ENCODE peak calls at places on chromosomes 6 and 20, in seven cellular contexts. One of them, this sample, is unnamed.

GRCh38 chr6:105259912-105260889 is 80.4 kb upstream of the POPDC3 start:
- DNase-seq in neural crest cell: no peak
- DNase-seq in brain microvascular endothelial cell: no peak
- DNase-seq in cardiac muscle cell: no peak
- DNase-seq in RWPE1: no peak
- DNase-seq in GM23338: no peak
- DNase-seq in A549: no peak
- DNase-seq in this sample: no peak

GRCh38 chr20:38674178-38675133 is 49.8 kb upstream of the SLC32A1 start:
- DNase-seq in RWPE1: peak; percentile 91
- DNase-seq in GM23338: peak; percentile 79
- DNase-seq in cardiac muscle cell: peak; percentile 87
- DNase-seq in neural crest cell: peak; percentile 82
- DNase-seq in brain microvascular endothelial cell: peak; percentile 40
- DNase-seq in A549: no peak
- DNase-seq in this sample: no peak

GRCh38 chr6:82761674-82762345 is 303.8 kb downstream of the UBE3D start:
- DNase-seq in cardiac muscle cell: peak; percentile 8
- DNase-seq in neural crest cell: no peak
- DNase-seq in GM23338: no peak
- DNase-seq in RWPE1: no peak
- DNase-seq in brain microvascular endothelial cell: peak; percentile 7
- DNase-seq in A549: no peak
- DNase-seq in this sample: no peak

GRCh38 chr6:1001655-1002349 is 308.9 kb upstream of the EXOC2 start:
- DNase-seq in A549: no peak
- DNase-seq in RWPE1: no peak
- DNase-seq in neural crest cell: no peak
- DNase-seq in brain microvascular endothelial cell: no peak
- DNase-seq in GM23338: no peak
- DNase-seq in cardiac muscle cell: no peak
- DNase-seq in this sample: no peak

GRCh38 chr6:15308445-15309213 is 62.8 kb downstream of the JARID2 start:
- DNase-seq in cardiac muscle cell: no peak
- DNase-seq in A549: no peak
- DNase-seq in GM23338: no peak
- DNase-seq in brain microvascular endothelial cell: no peak
- DNase-seq in neural crest cell: no peak
- DNase-seq in RWPE1: no peak
- DNase-seq in this sample: no peak

GRCh38 chr20:44031001-44031574 is 116.4 kb downstream of the TOX2 start:
- DNase-seq in neural crest cell: no peak
- DNase-seq in brain microvascular endothelial cell: no peak
- DNase-seq in A549: no peak
- DNase-seq in GM23338: no peak
- DNase-seq in cardiac muscle cell: no peak
- DNase-seq in RWPE1: no peak
- DNase-seq in this sample: no peak

GRCh38 chr6:2132416-2132815 is 113.0 kb downstream of the GMDS start:
- DNase-seq in cardiac muscle cell: no peak
- DNase-seq in neural crest cell: no peak
- DNase-seq in RWPE1: peak; percentile 14
- DNase-seq in GM23338: no peak
- DNase-seq in A549: no peak
- DNase-seq in brain microvascular endothelial cell: no peak
- DNase-seq in this sample: no peak

GRCh38 chr6:21771626-21772320 is 178.2 kb downstream of the SOX4 start:
- DNase-seq in cardiac muscle cell: no peak
- DNase-seq in brain microvascular endothelial cell: no peak
- DNase-seq in GM23338: no peak
- DNase-seq in neural crest cell: no peak
- DNase-seq in A549: no peak
- DNase-seq in RWPE1: no peak
- DNase-seq in this sample: no peak

GRCh38 chr6:17429381-17430061 is 36.1 kb downstream of the CAP2 start:
- DNase-seq in A549: no peak
- DNase-seq in RWPE1: no peak
- DNase-seq in GM23338: no peak
- DNase-seq in neural crest cell: no peak
- DNase-seq in brain microvascular endothelial cell: no peak
- DNase-seq in cardiac muscle cell: no peak
- DNase-seq in this sample: no peak

GRCh38 chr6:79466222-79466834 is 70.9 kb downstream of the LCA5 start:
- DNase-seq in neural crest cell: no peak
- DNase-seq in A549: no peak
- DNase-seq in cardiac muscle cell: no peak
- DNase-seq in brain microvascular endothelial cell: no peak
- DNase-seq in GM23338: peak; percentile 60
- DNase-seq in RWPE1: peak; percentile 46
- DNase-seq in this sample: no peak

GRCh38 chr6:118297821-118298220 is 250.3 kb upstream of the PLN start:
- DNase-seq in A549: no peak
- DNase-seq in cardiac muscle cell: no peak
- DNase-seq in GM23338: peak; percentile 4
- DNase-seq in RWPE1: no peak
- DNase-seq in brain microvascular endothelial cell: no peak
- DNase-seq in neural crest cell: no peak
- DNase-seq in this sample: no peak

DNA sequence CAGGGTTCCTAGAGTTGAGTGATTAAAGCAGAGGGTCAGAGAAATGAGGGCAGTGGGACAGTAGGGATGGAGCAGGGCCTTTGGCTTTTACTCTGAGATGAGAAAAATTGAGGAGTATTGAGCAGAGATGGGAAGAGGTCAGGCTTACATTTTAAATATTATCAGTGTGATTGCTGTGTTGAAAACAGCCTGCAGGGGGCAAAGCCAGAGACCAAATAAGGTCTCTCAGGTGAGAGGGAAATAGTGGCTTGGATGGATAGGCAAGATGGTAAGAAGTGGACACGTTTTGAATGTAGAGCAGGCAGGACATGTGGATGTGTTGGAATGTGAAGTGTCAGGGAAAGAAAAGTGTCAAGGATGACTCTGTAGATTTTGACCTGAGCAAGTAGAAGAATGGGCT is 105.0 kb upstream of the MAP3K7 start:
- DNase-seq in neural crest cell: no peak
- DNase-seq in GM23338: peak; percentile 59
- DNase-seq in A549: no peak
- DNase-seq in brain microvascular endothelial cell: no peak
- DNase-seq in RWPE1: no peak
- DNase-seq in cardiac muscle cell: no peak
- DNase-seq in this sample: no peak
- TF ChIP-seq CTCF in neural crest cell: peak; percentile 49
- TF ChIP-seq CTCF in GM23338: peak; percentile 63
- TF ChIP-seq CTCF in A549: no peak
- TF ChIP-seq CTCF in brain microvascular endothelial cell: no peak
- TF ChIP-seq CTCF in RWPE1: no peak
- TF ChIP-seq CTCF in cardiac muscle cell: no peak
- TF ChIP-seq CTCF in this sample: peak; percentile 30

GRCh38 chr6:89638320-89639195 is at the start of gene LYRM2:
- DNase-seq in A549: peak; percentile 87
- DNase-seq in brain microvascular endothelial cell: peak; percentile 92
- DNase-seq in GM23338: peak; percentile 96
- DNase-seq in cardiac muscle cell: peak; percentile 96
- DNase-seq in RWPE1: peak; percentile 94
- DNase-seq in neural crest cell: peak; percentile 86
- DNase-seq in this sample: peak; percentile 73
- TF ChIP-seq CTCF in A549: no peak
- TF ChIP-seq CTCF in brain microvascular endothelial cell: peak; percentile 32
- TF ChIP-seq CTCF in GM23338: no peak
- TF ChIP-seq CTCF in cardiac muscle cell: no peak
- TF ChIP-seq CTCF in RWPE1: no peak
- TF ChIP-seq CTCF in neural crest cell: no peak
- TF ChIP-seq CTCF in this sample: no peak

DNA sequence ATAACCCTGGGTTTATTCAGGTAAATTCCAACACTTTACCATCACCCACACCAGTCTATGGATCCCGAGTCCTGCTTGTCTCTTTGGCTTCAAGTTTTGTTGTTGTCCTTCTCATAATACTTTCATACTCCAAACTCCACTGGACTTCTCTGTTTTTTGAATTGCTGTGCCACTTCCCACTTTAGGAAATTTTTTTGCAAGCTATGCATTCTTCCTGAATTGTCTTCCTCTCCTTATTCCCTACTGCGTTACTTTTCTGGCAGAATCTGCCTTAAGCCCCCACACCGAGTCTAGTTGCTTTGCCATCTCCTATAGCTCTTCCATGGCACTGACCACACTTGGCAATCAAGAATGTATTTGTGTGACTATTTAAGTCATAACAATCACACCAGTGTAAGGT is 96.1 kb downstream of the TSHZ2 start:
- DNase-seq in RWPE1: no peak
- DNase-seq in A549: no peak
- DNase-seq in brain microvascular endothelial cell: no peak
- DNase-seq in neural crest cell: no peak
- DNase-seq in cardiac muscle cell: no peak
- DNase-seq in GM23338: no peak
- DNase-seq in this sample: no peak
- TF ChIP-seq CTCF in RWPE1: no peak
- TF ChIP-seq CTCF in A549: no peak
- TF ChIP-seq CTCF in brain microvascular endothelial cell: no peak
- TF ChIP-seq CTCF in neural crest cell: no peak
- TF ChIP-seq CTCF in cardiac muscle cell: no peak
- TF ChIP-seq CTCF in GM23338: no peak
- TF ChIP-seq CTCF in this sample: no peak

DNA sequence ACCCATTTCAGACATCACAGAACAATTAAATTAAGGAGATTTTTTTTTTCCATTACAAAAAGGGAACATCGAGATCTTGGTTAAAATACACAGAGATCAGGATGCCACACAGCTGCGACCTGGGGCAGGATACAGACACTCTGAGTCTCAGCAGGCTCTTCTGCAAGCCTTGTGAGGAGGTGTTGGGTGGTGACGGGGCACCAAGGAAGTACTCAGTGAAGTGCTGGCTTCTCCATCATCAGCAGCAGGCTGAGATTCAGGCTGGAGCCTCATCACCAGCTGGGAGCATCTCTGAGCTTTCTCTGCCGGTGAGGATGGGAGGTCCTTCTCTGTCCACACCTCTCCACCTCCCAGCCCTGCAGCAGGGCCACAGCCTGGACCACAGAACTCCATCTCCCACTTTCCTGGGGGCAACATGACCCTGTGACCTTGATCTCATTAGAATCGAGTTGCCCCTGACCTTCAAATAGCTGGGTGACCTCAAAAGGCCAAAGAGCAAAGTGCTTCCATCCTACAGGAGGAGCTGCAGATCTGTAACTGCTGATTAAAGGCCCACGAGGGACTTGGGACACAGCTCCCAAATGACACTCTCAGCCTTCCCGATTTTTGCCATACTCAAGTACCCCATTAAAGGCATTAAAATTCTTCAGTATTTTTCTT is 16.0 kb downstream of the PMEPA1 start:
- DNase-seq in A549: no peak
- DNase-seq in GM23338: no peak
- DNase-seq in neural crest cell: no peak
- DNase-seq in RWPE1: no peak
- DNase-seq in brain microvascular endothelial cell: no peak
- DNase-seq in cardiac muscle cell: no peak
- DNase-seq in this sample: no peak
- TF ChIP-seq CTCF in A549: no peak
- TF ChIP-seq CTCF in GM23338: peak; percentile 10
- TF ChIP-seq CTCF in neural crest cell: no peak
- TF ChIP-seq CTCF in RWPE1: no peak
- TF ChIP-seq CTCF in brain microvascular endothelial cell: no peak
- TF ChIP-seq CTCF in cardiac muscle cell: no peak
- TF ChIP-seq CTCF in this sample: no peak

GRCh38 chr20:32674362-32674789 is 635 bp upstream of the C20orf203 start:
- DNase-seq in cardiac muscle cell: peak; percentile 64
- DNase-seq in GM23338: peak; percentile 94
- DNase-seq in A549: peak; percentile 66
- DNase-seq in RWPE1: peak; percentile 82
- DNase-seq in brain microvascular endothelial cell: peak; percentile 37
- DNase-seq in neural crest cell: peak; percentile 58
- DNase-seq in this sample: no peak
- TF ChIP-seq CTCF in cardiac muscle cell: peak; percentile 82
- TF ChIP-seq CTCF in GM23338: peak; percentile 97
- TF ChIP-seq CTCF in A549: peak; percentile 93
- TF ChIP-seq CTCF in RWPE1: peak; percentile 84
- TF ChIP-seq CTCF in brain microvascular endothelial cell: peak; percentile 89
- TF ChIP-seq CTCF in neural crest cell: peak; percentile 90
- TF ChIP-seq CTCF in this sample: peak; percentile 70